ENCODE peak calls at places on chromosomes 16 and 17, in four cellular contexts. A is AG10803, I is GM12864, J is dorsolateral prefrontal cortex. Z is an unnamed sample.

GRCh38 chr16:87076950-87077749 is 240.0 kb downstream of the C16orf95 start:
- DNase-seq in A (peak; percentile 58), I (peak; percentile 51), J (no peak), Z (no peak)

GRCh38 chr17:1714980-1715802 is 5.0 kb upstream of the TLCD2 start:
- DNase-seq in A (peak; percentile 94), I (no peak), J (no peak), Z (no peak)

GRCh38 chr16:86874141-86874540 is 295.8 kb downstream of the FOXL1 start:
- DNase-seq in A (no peak), I (no peak), J (no peak), Z (no peak)

GRCh38 chr17:67606896-67607604 is 110.7 kb upstream of the NOL11 start:
- DNase-seq in A (no peak), I (no peak), J (no peak), Z (no peak)

GRCh38 chr17:32491371-32492280 is 4.8 kb downstream of the CDK5R1 start:
- DNase-seq in A (no peak), I (no peak), J (no peak), Z (no peak)

GRCh38 chr16:67264866-67265265 is 14.5 kb upstream of the PLEKHG4 start:
- DNase-seq in A (no peak), I (no peak), J (no peak), Z (no peak)

GRCh38 chr16:931651-932500 is 38.9 kb downstream of the LMF1 start:
- DNase-seq in A (no peak), I (no peak), J (no peak), Z (no peak)

GRCh38 chr16:90020838-90021382 is 1.7 kb upstream of the DBNDD1 start:
- DNase-seq in A (peak; percentile 3), I (no peak), J (no peak), Z (no peak)

GRCh38 chr16:4245400-4245799 is 3.5 kb upstream of the SRL start:
- DNase-seq in A (peak; percentile 43), I (no peak), J (no peak), Z (no peak)

GRCh38 chr16:57614546-57615343 is 13.7 kb upstream of the ADGRG1 start:
- DNase-seq in A (no peak), I (no peak), J (peak; percentile 17), Z (no peak)

GRCh38 chr16:88705076-88705684 is 1.0 kb downstream of the RNF166 start:
- DNase-seq in A (peak; percentile 37), I (no peak), J (no peak), Z (peak; percentile 19)

GRCh38 chr17:21679256-21680146 is 12.8 kb upstream of the KCNJ18 start:
- DNase-seq in A (no peak), I (no peak), J (no peak), Z (no peak)

GRCh38 chr17:40350410-40351184 is 13.9 kb downstream of the GJD3 start:
- DNase-seq in A (no peak), I (no peak), J (no peak), Z (no peak)

GRCh38 chr16:19029980-19030379 is 37.4 kb upstream of the COQ7 start:
- DNase-seq in A (no peak), I (no peak), J (no peak), Z (no peak)

GRCh38 chr17:40095944-40096791 is 4.2 kb downstream of the NR1D1 start:
- DNase-seq in A (no peak), I (peak; percentile 97), J (no peak), Z (no peak)

GRCh38 chr16:55552621-55553020 is 13.9 kb upstream of the CAPNS2 start:
- DNase-seq in A (peak; percentile 86), I (no peak), J (no peak), Z (no peak)

GRCh38 chr17:76793775-76794174 is 55.9 kb downstream of the MFSD11 start:
- DNase-seq in A (peak; percentile 23), I (no peak), J (no peak), Z (no peak)

GRCh38 chr17:51169340-51169739 is 3.1 kb downstream of the NME2 start:
- DNase-seq in A (no peak), I (no peak), J (no peak), Z (no peak)

GRCh38 chr17:34609210-34609609 is 29.8 kb downstream of the TMEM132E start:
- DNase-seq in A (no peak), I (no peak), J (no peak), Z (no peak)

GRCh38 chr17:31825961-31826691 is 32.9 kb downstream of the COPRS start:
- DNase-seq in A (peak; percentile 21), I (no peak), J (no peak), Z (no peak)

GRCh38 chr17:13520899-13521572 is 80.7 kb downstream of the HS3ST3A1 start:
- DNase-seq in A (peak; percentile 97), I (no peak), J (no peak), Z (peak; percentile 18)

GRCh38 chr17:14301761-14302401 is 1.0 kb downstream of the HS3ST3B1 start:
- DNase-seq in A (peak; percentile 54), I (no peak), J (no peak), Z (no peak)

GRCh38 chr16:27894441-27894840 is 169.1 kb downstream of the GSG1L start:
- DNase-seq in A (no peak), I (no peak), J (no peak), Z (no peak)

GRCh38 chr16:66814734-66815133 is 13.3 kb upstream of the TERB1 start:
- DNase-seq in A (no peak), I (no peak), J (no peak), Z (no peak)

GRCh38 chr16:67530013-67530939 is 1.6 kb downstream of the RIPOR1 start:
- DNase-seq in A (peak; percentile 73), I (no peak), J (peak; percentile 44), Z (peak; percentile 79)

GRCh38 chr17:46783031-46783593 is 35.4 kb downstream of the WNT3 start:
- DNase-seq in A (no peak), I (no peak), J (no peak), Z (no peak)

GRCh38 chr16:9437115-9437514 is 345.7 kb downstream of the HAPSTR1 start:
- DNase-seq in A (peak; percentile 1), I (peak; percentile 5), J (no peak), Z (no peak)

GRCh38 chr16:576197-576822 is 6.5 kb downstream of the PIGQ start:
- DNase-seq in A (no peak), I (no peak), J (no peak), Z (no peak)

GRCh38 chr17:45353047-45353446 is 36.2 kb upstream of the MAP3K14 start:
- DNase-seq in A (no peak), I (peak; percentile 55), J (no peak), Z (no peak)

GRCh38 chr16:64858076-64858475 is 263.8 kb downstream of the CDH11 start:
- DNase-seq in A (peak; percentile 26), I (no peak), J (no peak), Z (no peak)

GRCh38 chr17:74101527-74101926 is 102.0 kb upstream of the RPL38 start:
- DNase-seq in A (no peak), I (no peak), J (no peak), Z (no peak)

GRCh38 chr17:2975469-2975958 is 87.9 kb downstream of the OR1D5 start:
- DNase-seq in A (no peak), I (no peak), J (no peak), Z (no peak)

GRCh38 chr17:14359251-14359939 is 58.5 kb downstream of the HS3ST3B1 start:
- DNase-seq in A (no peak), I (peak; percentile 81), J (no peak), Z (no peak)

GRCh38 chr16:84153660-84154214 is 8.6 kb downstream of the DNAAF1 start:
- DNase-seq in A (no peak), I (no peak), J (no peak), Z (no peak)

GRCh38 chr16:72875291-72876036 is 172.5 kb downstream of the ZFHX3 start:
- DNase-seq in A (no peak), I (no peak), J (no peak), Z (no peak)

GRCh38 chr16:27234171-27234570 is 30.8 kb downstream of the KDM8 start:
- DNase-seq in A (no peak), I (no peak), J (no peak), Z (no peak)

Z was measured in anterior cingulate cortex.